ENCODE peak calls at places on chromosome 21, in nine cellular contexts. M is heart left ventricle, C is A549, L is adrenal gland, Z is HCT116, B is breast epithelium, R is body of pancreas, E is uterus, Q is testis. Y is an unnamed sample. For H3K4me1, the result is how much of the 10 kb centered on the place peaks cover.

GRCh38 chr21:31107871-31108270 is 69.6 kb upstream of the KRTAP19-8 start:
- DNase-seq in M (no peak), C (no peak), L (no peak), Z (no peak), B (no peak), R (no peak), E (no peak), Q (no peak), Y (no peak)

GRCh38 chr21:31988492-31989285 is 115.9 kb downstream of the HUNK start:
- DNase-seq in M (no peak), C (no peak), L (no peak), Z (no peak), B (no peak), R (no peak), E (no peak), Q (no peak), Y (no peak)

GRCh38 chr21:42684109-42684916 is 30.9 kb downstream of the PDE9A start:
- DNase-seq in M (no peak), C (no peak), L (no peak), Z (no peak), B (no peak), R (no peak), E (no peak), Q (no peak), Y (no peak)

GRCh38 chr21:41932576-41933258 is 21.1 kb downstream of the C2CD2 start:
- DNase-seq in M (no peak), C (no peak), L (peak), Z (peak), B (no peak), R (no peak), E (peak), Q (no peak), Y (no peak)

GRCh38 chr21:37916795-37917142 is 512 bp upstream of the KCNJ6 start:
- DNase-seq in M (no peak), C (peak), L (no peak), Z (no peak), B (no peak), R (peak), E (no peak), Q (peak), Y (no peak)

GRCh38 chr21:41865002-41865777 is 14.0 kb downstream of the PRDM15 start:
- DNase-seq in M (no peak), C (no peak), L (no peak), Z (no peak), B (peak), R (no peak), E (no peak), Q (no peak), Y (no peak)

GRCh38 chr21:39040494-39041110 is 142.6 kb downstream of the PSMG1 start:
- DNase-seq in M (no peak), C (no peak), L (no peak), Z (no peak), B (no peak), R (no peak), E (no peak), Q (no peak), Y (no peak)

GRCh38 chr21:42648606-42649005 is 4.8 kb upstream of the PDE9A start:
- DNase-seq in M (no peak), C (no peak), L (no peak), Z (no peak), B (no peak), R (no peak), E (no peak), Q (no peak), Y (no peak)

GRCh38 chr21:22889445-22889844 is 1891.2 kb downstream of the NCAM2 start:
- DNase-seq in M (no peak), C (no peak), L (no peak), Z (no peak), B (no peak), R (no peak), E (no peak), Q (no peak), Y (no peak)

GRCh38 chr21:42570841-42571387 is 57.3 kb downstream of the SLC37A1 start:
- DNase-seq in M (no peak), C (no peak), L (peak), Z (no peak), B (peak), R (peak), E (peak), Q (peak), Y (no peak)

GRCh38 chr21:14567557-14568279 is 21.6 kb upstream of the SAMSN1 start:
- DNase-seq in M (no peak), C (no peak), L (no peak), Z (no peak), B (no peak), R (no peak), E (no peak), Q (no peak), Y (no peak)

GRCh38 chr21:18245493-18245967 is 897 bp downstream of the CHODL start:
- DNase-seq in M (no peak), C (no peak), L (no peak), Z (no peak), B (no peak), R (no peak), E (no peak), Q (peak), Y (no peak)

GRCh38 chr21:31298618-31299269 is 45.3 kb downstream of the TIAM1 start:
- DNase-seq in M (no peak), C (no peak), L (no peak), Z (no peak), B (no peak), R (no peak), E (no peak), Q (no peak), Y (no peak)

GRCh38 chr21:31733521-31734149 is 1.7 kb upstream of the SCAF4 start:
- DNase-seq in M (no peak), C (no peak), L (no peak), Z (no peak), B (no peak), R (no peak), E (no peak), Q (no peak), Y (no peak)

GRCh38 chr21:42123509-42123908 is 52.4 kb downstream of the UMODL1 start:
- DNase-seq in M (no peak), C (no peak), L (no peak), Z (no peak), B (no peak), R (no peak), E (no peak), Q (no peak), Y (no peak)

GRCh38 chr21:33265664-33266049 is 510 bp upstream of the IL10RB start:
- DNase-seq in M (peak), C (no peak), L (peak), Z (no peak), B (no peak), R (peak), E (no peak), Q (peak), Y (no peak)

GRCh38 chr21:32626633-32627196 is 14.5 kb upstream of the CFAP298 start:
- DNase-seq in M (no peak), C (no peak), L (no peak), Z (no peak), B (no peak), R (no peak), E (no peak), Q (no peak), Y (no peak)

GRCh38 chr21:31099122-31099521 is 60.8 kb upstream of the KRTAP19-8 start:
- DNase-seq in M (no peak), C (no peak), L (no peak), Z (no peak), B (no peak), R (no peak), E (no peak), Q (no peak), Y (peak)

GRCh38 chr21:33121715-33122475 is 52.0 kb downstream of the OLIG1 start:
- DNase-seq in M (no peak), C (no peak), L (no peak), Z (peak), B (peak), R (no peak), E (no peak), Q (peak), Y (no peak)

GRCh38 chr21:41926068-41926806 is 27.6 kb downstream of the C2CD2 start:
- DNase-seq in M (no peak), C (no peak), L (no peak), Z (no peak), B (peak), R (peak), E (no peak), Q (no peak), Y (no peak)

GRCh38 chr21:39397651-39398385 is 47.8 kb downstream of the LCA5L start:
- DNase-seq in M (no peak), C (no peak), L (no peak), Z (no peak), B (no peak), R (no peak), E (no peak), Q (no peak), Y (no peak)

GRCh38 chr21:45406801-45407628 is 2.0 kb downstream of the COL18A1 start:
- DNase-seq in M (no peak), C (no peak), L (peak), Z (no peak), B (no peak), R (peak), E (no peak), Q (no peak), Y (no peak)
- TF ChIP-seq POLR2A in M (no peak), C (no peak), L (no peak), Z (no peak), B (no peak), R (no peak), E (no peak), Q (no peak), Y (no peak)

DNA sequence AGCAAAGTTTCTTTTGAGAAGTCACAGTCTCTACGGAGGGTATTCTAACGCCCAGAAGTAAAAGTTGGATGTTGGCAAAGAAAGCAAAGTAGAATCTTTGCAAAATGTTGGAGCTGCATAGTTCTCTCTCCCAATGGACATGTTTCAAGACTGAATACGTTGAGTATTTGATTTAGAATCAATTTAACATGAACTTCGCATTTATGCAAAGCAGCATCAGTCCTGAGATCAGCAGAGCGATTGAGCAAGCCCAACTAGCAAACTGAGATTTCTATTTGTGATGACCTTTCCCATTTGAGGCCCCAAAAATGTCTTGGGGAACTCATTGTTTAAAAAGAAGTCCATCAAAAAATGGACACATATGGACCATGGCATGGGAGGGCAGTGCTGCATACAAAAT is 8.0 kb downstream of the RUNX1 start:
- DNase-seq in M (no peak), C (no peak), L (no peak), Z (no peak), B (no peak), R (no peak), E (no peak), Q (no peak), Y (no peak)
- H3K4me1 ChIP-seq in M (half or more), C (under half), L (under half), Z (under half), B (under half), R (under half), E (under half), Q (under half), Y (under half)

DNA sequence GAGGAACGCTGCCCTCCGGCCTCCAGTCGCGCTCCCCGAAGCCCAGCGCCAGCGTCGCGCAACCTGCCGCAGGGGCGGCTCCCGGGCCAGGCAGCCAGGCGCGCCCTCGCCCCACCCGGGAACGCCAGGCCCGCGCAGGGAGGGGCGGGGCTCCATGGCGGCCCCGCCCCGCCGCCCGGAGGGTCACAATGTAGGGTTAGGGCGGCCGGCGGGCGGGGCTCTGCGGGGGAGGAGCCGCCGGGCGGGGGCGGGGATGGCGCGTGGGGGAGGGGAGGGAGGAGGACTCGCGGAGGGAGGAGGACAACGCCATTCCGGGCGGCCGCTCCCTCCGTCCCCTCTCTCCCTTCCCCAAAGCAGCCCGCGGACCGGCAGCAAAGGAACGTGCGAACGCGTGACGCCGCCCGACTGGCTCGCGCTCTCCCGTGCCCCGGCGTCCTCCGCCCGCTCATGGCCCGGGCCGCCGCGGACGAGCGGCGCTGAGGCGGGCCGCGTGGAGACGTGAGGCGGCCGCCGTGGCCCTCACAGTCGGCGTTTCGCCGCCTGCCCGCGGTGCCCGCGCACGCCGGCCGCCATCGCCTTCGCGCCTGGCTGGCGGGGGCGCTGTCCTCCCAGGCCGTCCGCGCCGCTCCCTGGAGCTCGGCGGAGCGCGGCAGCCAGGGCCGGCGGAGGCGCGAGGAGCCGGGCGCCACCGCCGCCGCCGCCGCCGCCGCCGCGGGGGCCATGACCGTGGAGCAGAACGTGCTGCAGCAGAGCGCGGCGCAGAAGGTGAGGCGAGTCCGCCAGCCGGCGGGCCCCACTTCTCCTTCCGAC is at the start of gene USP25:
- DNase-seq in M (peak), C (peak), L (peak), Z (peak), B (peak), R (peak), E (peak), Q (peak), Y (peak)
- TF ChIP-seq POLR2A in M (peak), C (peak), L (peak), Z (peak), B (no peak), R (peak), E (peak), Q (no peak), Y (no peak)

DNA sequence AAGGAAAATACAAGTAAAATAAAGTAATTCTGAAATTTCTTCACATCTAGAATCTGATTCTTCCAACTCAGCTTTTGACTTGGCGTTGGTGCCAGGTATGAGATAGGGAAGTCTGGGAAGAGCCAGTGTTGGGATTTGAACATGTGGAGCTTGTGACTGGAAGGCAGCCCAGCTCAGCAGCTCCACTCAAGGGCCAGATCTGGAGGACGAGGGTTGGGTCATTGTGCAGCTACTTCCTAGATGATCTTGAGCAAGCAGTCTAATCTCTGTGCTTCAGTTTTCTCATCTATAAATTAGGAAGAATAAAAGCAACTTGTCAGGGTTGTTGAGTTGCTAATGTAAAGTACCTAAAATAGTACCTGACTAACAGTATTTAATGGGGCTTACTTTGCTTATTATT is 5.0 kb downstream of the ADARB1 start:
- DNase-seq in M (no peak), C (no peak), L (no peak), Z (no peak), B (no peak), R (no peak), E (no peak), Q (no peak), Y (no peak)
- H3K4me1 ChIP-seq in M (half or more), C (under half), L (under half), Z (under half), B (under half), R (under half), E (under half), Q (under half), Y (under half)

GRCh38 chr21:45982758-45983731 is 1.5 kb downstream of the COL6A1 start:
- DNase-seq in M (peak), C (no peak), L (peak), Z (no peak), B (peak), R (no peak), E (peak), Q (no peak), Y (no peak)

GRCh38 chr21:45982256-45982757 is 737 bp downstream of the COL6A1 start:
- DNase-seq in M (peak), C (no peak), L (no peak), Z (no peak), B (peak), R (no peak), E (peak), Q (no peak), Y (no peak)

GRCh38 chr21:45981154-45981606 is 390 bp upstream of the COL6A1 start:
- DNase-seq in M (peak), C (peak), L (peak), Z (peak), B (peak), R (peak), E (peak), Q (peak), Y (peak)

GRCh38 chr21:45980697-45981096 is 873 bp upstream of the COL6A1 start:
- DNase-seq in M (no peak), C (no peak), L (no peak), Z (no peak), B (no peak), R (no peak), E (no peak), Q (no peak), Y (no peak)

GRCh38 chr21:45981641-45982255 is at the start of gene COL6A1:
- DNase-seq in M (peak), C (no peak), L (peak), Z (no peak), B (peak), R (peak), E (peak), Q (peak), Y (no peak)
- TF ChIP-seq POLR2A in M (peak), C (peak), L (peak), Z (peak), B (peak), R (peak), E (peak), Q (peak), Y (peak)

DNA sequence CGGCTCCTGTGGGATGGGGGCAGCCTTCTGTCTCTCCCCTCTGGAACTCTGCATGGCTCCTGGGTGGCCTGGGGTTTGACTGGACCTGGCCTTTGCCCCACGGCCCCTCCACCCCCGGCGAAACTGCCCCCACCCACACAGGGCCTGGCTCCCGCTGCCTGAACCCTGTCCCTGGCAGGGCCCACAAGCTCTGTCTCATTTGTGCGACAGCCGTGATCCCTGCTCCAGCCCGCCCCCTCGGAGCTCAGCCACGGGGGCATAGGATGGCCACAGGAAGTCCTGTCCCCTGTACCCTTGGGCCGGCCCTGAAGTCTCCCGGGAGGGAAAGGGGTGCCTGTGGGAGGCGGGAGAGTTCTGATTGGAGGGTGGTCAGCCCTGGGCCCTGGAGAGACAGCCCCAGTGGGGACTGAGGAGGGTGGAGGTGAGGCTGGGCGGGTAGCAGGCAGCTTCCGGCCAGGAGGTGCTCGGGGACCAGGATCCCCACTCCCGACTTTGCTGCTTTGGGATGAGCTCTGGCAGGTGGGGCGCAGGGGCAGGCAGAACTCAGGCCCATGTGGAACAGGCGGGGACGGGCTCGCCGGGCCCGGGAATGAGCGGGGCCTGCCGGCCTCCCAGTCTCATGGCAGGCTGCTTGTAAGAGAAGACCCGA is 45.1 kb downstream of the SLX9 start:
- DNase-seq in M (no peak), C (no peak), L (no peak), Z (no peak), B (no peak), R (no peak), E (peak), Q (no peak), Y (no peak)
- H3K4me1 ChIP-seq in M (under half), C (under half), L (under half), Z (under half), B (under half), R (under half), E (under half), Q (under half), Y (half or more)

DNA sequence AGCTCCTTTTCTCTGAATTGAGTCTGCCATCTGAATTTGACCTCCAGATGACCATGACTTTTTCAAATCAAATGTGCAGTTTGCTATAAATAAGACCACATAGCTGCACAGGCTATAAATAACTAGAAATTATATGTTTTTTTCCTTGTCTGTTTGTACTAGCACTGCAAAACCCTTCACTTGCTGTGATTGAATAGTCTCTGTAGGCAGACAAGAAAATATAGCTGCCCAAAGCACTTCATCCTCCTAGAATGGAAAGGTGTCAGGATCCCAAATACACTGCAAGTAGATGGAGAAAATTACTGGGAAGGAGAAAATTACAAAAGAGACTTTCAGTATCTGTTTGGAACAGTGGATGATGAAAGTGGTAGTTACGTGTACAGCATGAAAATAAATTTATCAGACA is 175.8 kb downstream of the APP start:
- DNase-seq in M (no peak), C (no peak), L (no peak), Z (no peak), B (no peak), R (no peak), E (no peak), Q (no peak), Y (no peak)
- TF ChIP-seq POLR2A in M (no peak), C (no peak), L (no peak), Z (no peak), B (no peak), R (no peak), E (no peak), Q (no peak), Y (no peak)

GRCh38 chr21:36701912-36702621 is 3.2 kb downstream of the SIM2 start:
- DNase-seq in M (no peak), C (no peak), L (no peak), Z (no peak), B (no peak), R (no peak), E (no peak), Q (no peak), Y (no peak)

GRCh38 chr21:36700961-36701911 is 2.3 kb downstream of the SIM2 start:
- DNase-seq in M (no peak), C (no peak), L (no peak), Z (no peak), B (no peak), R (no peak), E (no peak), Q (no peak), Y (no peak)

GRCh38 chr21:36699546-36700294 is 805 bp downstream of the SIM2 start:
- DNase-seq in M (no peak), C (no peak), L (no peak), Z (no peak), B (no peak), R (no peak), E (no peak), Q (no peak), Y (no peak)

GRCh38 chr21:36699026-36699545 is at the start of gene SIM2:
- DNase-seq in M (no peak), C (no peak), L (no peak), Z (peak), B (no peak), R (no peak), E (no peak), Q (no peak), Y (no peak)

GRCh38 chr21:36700295-36700960 is 1.5 kb downstream of the SIM2 start:
- DNase-seq in M (no peak), C (no peak), L (no peak), Z (no peak), B (no peak), R (no peak), E (no peak), Q (no peak), Y (no peak)
- H3K4me1 ChIP-seq in M (half or more), C (under half), L (under half), Z (under half), B (under half), R (half or more), E (under half), Q (under half), Y (half or more)

DNA sequence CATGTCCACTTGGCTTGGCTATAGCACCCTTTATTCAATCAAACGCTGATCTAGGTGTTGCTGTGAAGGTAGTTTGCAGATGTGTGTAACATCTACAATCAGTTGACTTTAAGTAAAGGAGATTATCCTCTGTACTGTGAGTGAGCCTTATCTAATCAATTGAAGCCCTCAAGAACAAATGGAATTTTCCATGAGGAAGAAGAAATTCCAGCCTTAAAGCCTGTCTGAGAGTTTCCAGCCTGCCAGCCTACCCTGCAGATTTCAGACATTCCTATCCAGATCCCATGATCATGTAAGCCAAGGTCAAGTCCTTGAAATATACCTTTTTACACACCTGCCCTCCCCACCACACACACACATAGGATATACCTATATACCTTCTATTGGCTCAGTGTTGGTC is 696.7 kb downstream of the MRPL39 start:
- DNase-seq in M (no peak), C (no peak), L (no peak), Z (no peak), B (no peak), R (no peak), E (no peak), Q (no peak), Y (no peak)
- TF ChIP-seq POLR2A in M (no peak), C (no peak), L (no peak), Z (no peak), B (no peak), R (no peak), E (no peak), Q (no peak), Y (no peak)